ENCODE peak calls at places on chromosome 7, in seven cellular contexts. Q, A, X, Y, F, Z and S are unnamed samples.

GRCh38 chr7:51070163-51070562 is 246.4 kb downstream of the COBL start:
- DNase-seq in Q (no peak), A (peak; percentile 16), X (no peak), Y (peak; percentile 24), F (no peak), Z (no peak), S (no peak)

GRCh38 chr7:130273081-130273699 is 6.5 kb downstream of the CPA2 start:
- DNase-seq in Q (peak; percentile 73), A (peak; percentile 88), X (no peak), Y (no peak), F (no peak), Z (peak; percentile 93), S (no peak)

GRCh38 chr7:29139191-29139590 is 7.1 kb downstream of the CPVL start:
- DNase-seq in Q (peak; percentile 8), A (peak; percentile 20), X (no peak), Y (peak; percentile 4), F (no peak), Z (no peak), S (no peak)

GRCh38 chr7:66198956-66199355 is 6.2 kb upstream of the TPST1 start:
- DNase-seq in Q (no peak), A (no peak), X (no peak), Y (no peak), F (no peak), Z (no peak), S (no peak)

GRCh38 chr7:1725199-1725701 is 55.2 kb downstream of the ELFN1 start:
- DNase-seq in Q (peak; percentile 21), A (peak; percentile 10), X (no peak), Y (peak; percentile 34), F (no peak), Z (peak; percentile 59), S (no peak)

GRCh38 chr7:117273325-117274292 is 49.2 kb downstream of the WNT2 start:
- DNase-seq in Q (no peak), A (no peak), X (no peak), Y (no peak), F (no peak), Z (no peak), S (no peak)

GRCh38 chr7:5699951-5700384 is 81.5 kb downstream of the RNF216 start:
- DNase-seq in Q (no peak), A (peak; percentile 56), X (peak; percentile 73), Y (no peak), F (no peak), Z (no peak), S (peak; percentile 59)

GRCh38 chr7:104366390-104366789 is 38.0 kb downstream of the LHFPL3 start:
- DNase-seq in Q (no peak), A (no peak), X (no peak), Y (no peak), F (no peak), Z (no peak), S (no peak)

GRCh38 chr7:4173615-4174014 is 508.5 kb upstream of the FOXK1 start:
- DNase-seq in Q (no peak), A (no peak), X (no peak), Y (no peak), F (no peak), Z (no peak), S (no peak)

GRCh38 chr7:74544706-74545469 is 91.2 kb downstream of the GTF2IRD1 start:
- DNase-seq in Q (peak; percentile 67), A (peak; percentile 64), X (no peak), Y (peak; percentile 33), F (no peak), Z (peak; percentile 70), S (peak; percentile 60)

GRCh38 chr7:151080522-151081169 is at the start of gene FASTK:
- DNase-seq in Q (peak; percentile 91), A (peak; percentile 90), X (peak; percentile 90), Y (peak; percentile 84), F (peak; percentile 91), Z (peak; percentile 90), S (peak; percentile 97)

GRCh38 chr7:30369879-30370278 is 85.5 kb downstream of the ZNRF2 start:
- DNase-seq in Q (no peak), A (no peak), X (no peak), Y (peak; percentile 8), F (no peak), Z (no peak), S (no peak)

GRCh38 chr7:20152057-20152456 is 65.1 kb downstream of the MACC1 start:
- DNase-seq in Q (no peak), A (no peak), X (no peak), Y (no peak), F (no peak), Z (no peak), S (no peak)

GRCh38 chr7:1076184-1077072 is 11.5 kb upstream of the GPER1 start:
- DNase-seq in Q (peak; percentile 42), A (no peak), X (no peak), Y (peak; percentile 31), F (peak; percentile 82), Z (no peak), S (no peak)

GRCh38 chr7:21108182-21108581 is 319.7 kb upstream of the SP4 start:
- DNase-seq in Q (no peak), A (no peak), X (no peak), Y (no peak), F (no peak), Z (no peak), S (no peak)

GRCh38 chr7:33463131-33463530 is 333.8 kb downstream of the BBS9 start:
- DNase-seq in Q (no peak), A (no peak), X (no peak), Y (no peak), F (no peak), Z (no peak), S (no peak)

GRCh38 chr7:33457041-33457440 is 327.7 kb downstream of the BBS9 start:
- DNase-seq in Q (no peak), A (no peak), X (no peak), Y (no peak), F (no peak), Z (no peak), S (no peak)

GRCh38 chr7:33459340-33459751 is 330.0 kb downstream of the BBS9 start:
- DNase-seq in Q (peak; percentile 80), A (peak; percentile 58), X (no peak), Y (peak; percentile 78), F (no peak), Z (peak; percentile 47), S (no peak)
- TF ChIP-seq CTCF in Q (peak; percentile 71), A (peak; percentile 55), X (peak; percentile 47), Y (peak; percentile 70), F (peak; percentile 33), Z (peak; percentile 78), S (peak; percentile 29)

GRCh38 chr7:56092789-56093531 is at the start of gene PHKG1:
- DNase-seq in Q (peak; percentile 89), A (peak; percentile 91), X (no peak), Y (peak; percentile 91), F (peak; percentile 91), Z (peak; percentile 48), S (no peak)
- TF ChIP-seq CTCF in Q (peak; percentile 30), A (peak; percentile 77), X (no peak), Y (peak; percentile 77), F (peak; percentile 55), Z (peak; percentile 61), S (no peak)

GRCh38 chr7:94418851-94419250 is 24.2 kb downstream of the COL1A2 start:
- DNase-seq in Q (peak; percentile 11), A (no peak), X (no peak), Y (peak; percentile 44), F (no peak), Z (no peak), S (no peak)
- TF ChIP-seq CTCF in Q (no peak), A (no peak), X (no peak), Y (no peak), F (no peak), Z (no peak), S (no peak)

GRCh38 chr7:91787923-91788322 is 92.6 kb downstream of the MTERF1 start:
- DNase-seq in Q (peak; percentile 42), A (no peak), X (no peak), Y (no peak), F (no peak), Z (no peak), S (no peak)

GRCh38 chr7:91789086-91789485 is 91.4 kb downstream of the MTERF1 start:
- DNase-seq in Q (no peak), A (no peak), X (no peak), Y (no peak), F (no peak), Z (no peak), S (no peak)

GRCh38 chr7:91789558-91789957 is 90.9 kb downstream of the MTERF1 start:
- DNase-seq in Q (peak; percentile 49), A (no peak), X (no peak), Y (no peak), F (no peak), Z (no peak), S (no peak)

GRCh38 chr7:91780526-91780925 is 100.0 kb downstream of the MTERF1 start:
- DNase-seq in Q (no peak), A (no peak), X (no peak), Y (peak; percentile 31), F (no peak), Z (no peak), S (no peak)

GRCh38 chr7:91784469-91784868 is 96.0 kb downstream of the MTERF1 start:
- DNase-seq in Q (peak; percentile 81), A (peak; percentile 62), X (no peak), Y (peak; percentile 86), F (no peak), Z (no peak), S (no peak)
- TF ChIP-seq CTCF in Q (peak; percentile 34), A (peak; percentile 21), X (peak; percentile 3), Y (peak; percentile 26), F (peak; percentile 25), Z (no peak), S (peak; percentile 19)

GRCh38 chr7:55423277-55423711 is 58.2 kb downstream of the LANCL2 start:
- DNase-seq in Q (peak; percentile 48), A (peak; percentile 33), X (no peak), Y (peak; percentile 50), F (no peak), Z (no peak), S (no peak)
- TF ChIP-seq CTCF in Q (peak; percentile 39), A (peak; percentile 57), X (no peak), Y (peak; percentile 47), F (no peak), Z (peak; percentile 39), S (no peak)

GRCh38 chr7:129212126-129212525 is 12.7 kb upstream of the AHCYL2 start:
- DNase-seq in Q (no peak), A (no peak), X (no peak), Y (no peak), F (no peak), Z (no peak), S (no peak)

GRCh38 chr7:129212596-129212995 is 12.2 kb upstream of the AHCYL2 start:
- DNase-seq in Q (no peak), A (no peak), X (no peak), Y (no peak), F (no peak), Z (no peak), S (no peak)

GRCh38 chr7:129210989-129211312 is 13.9 kb upstream of the AHCYL2 start:
- DNase-seq in Q (no peak), A (no peak), X (no peak), Y (no peak), F (no peak), Z (no peak), S (no peak)

GRCh38 chr7:129210256-129210988 is 14.4 kb upstream of the AHCYL2 start:
- DNase-seq in Q (peak; percentile 69), A (peak; percentile 45), X (peak; percentile 64), Y (peak; percentile 63), F (peak; percentile 69), Z (peak; percentile 85), S (peak; percentile 88)

GRCh38 chr7:129213828-129214227 is 11.0 kb upstream of the AHCYL2 start:
- DNase-seq in Q (no peak), A (no peak), X (no peak), Y (no peak), F (no peak), Z (peak; percentile 79), S (peak; percentile 43)
- TF ChIP-seq CTCF in Q (no peak), A (no peak), X (peak; percentile 42), Y (no peak), F (no peak), Z (peak; percentile 55), S (peak; percentile 58)